ENCODE peak calls at places on chromosomes 2 and 18, in seven cellular contexts. A, G, U, Z, K, F and S are unnamed samples.

GRCh38 chr18:8952796-8953760 is 149.4 kb upstream of the NDUFV2 start:
- DNase-seq in U (no peak), F (peak; percentile 96), G (no peak), K (no peak), A (peak; percentile 79), Z (peak; percentile 91), S (no peak)

GRCh38 chr2:97747716-97748115 is 34.3 kb downstream of the ZAP70 start:
- DNase-seq in F (no peak), K (no peak), U (no peak), G (no peak), A (no peak), Z (peak; percentile 35), S (no peak)

GRCh38 chr18:39620551-39621168 is 2055.1 kb upstream of the CELF4 start:
- DNase-seq in K (no peak), Z (no peak), A (no peak), U (no peak), F (no peak), G (no peak), S (no peak)

GRCh38 chr18:61360440-61361383 is 27.5 kb downstream of the CDH20 start:
- DNase-seq in K (no peak), A (no peak), Z (no peak), G (no peak), U (no peak), F (no peak), S (no peak)

GRCh38 chr2:176473177-176473576 is 203.9 kb downstream of the MTX2 start:
- DNase-seq in F (no peak), Z (no peak), G (no peak), U (no peak), A (no peak), K (no peak), S (no peak)

GRCh38 chr18:34971313-34971712 is 69.9 kb upstream of the MAPRE2 start:
- DNase-seq in A (no peak), G (no peak), U (no peak), Z (peak; percentile 3), F (peak; percentile 39), K (no peak), S (no peak)

GRCh38 chr2:241629762-241630435 is 7.1 kb downstream of the THAP4 start:
- DNase-seq in U (peak; percentile 41), K (no peak), G (no peak), Z (no peak), A (no peak), F (no peak), S (no peak)

GRCh38 chr2:154623819-154624218 is 74.7 kb upstream of the KCNJ3 start:
- DNase-seq in F (no peak), Z (no peak), A (no peak), K (no peak), U (peak; percentile 12), G (peak; percentile 45), S (no peak)

GRCh38 chr2:141555876-141556470 is 574.8 kb downstream of the LRP1B start:
- DNase-seq in G (no peak), U (no peak), A (no peak), F (no peak), Z (no peak), K (no peak), S (no peak)

GRCh38 chr18:75360206-75360605 is 67.3 kb downstream of the SMIM21 start:
- DNase-seq in K (no peak), Z (no peak), A (no peak), F (no peak), U (no peak), G (peak; percentile 19), S (no peak)

DNA sequence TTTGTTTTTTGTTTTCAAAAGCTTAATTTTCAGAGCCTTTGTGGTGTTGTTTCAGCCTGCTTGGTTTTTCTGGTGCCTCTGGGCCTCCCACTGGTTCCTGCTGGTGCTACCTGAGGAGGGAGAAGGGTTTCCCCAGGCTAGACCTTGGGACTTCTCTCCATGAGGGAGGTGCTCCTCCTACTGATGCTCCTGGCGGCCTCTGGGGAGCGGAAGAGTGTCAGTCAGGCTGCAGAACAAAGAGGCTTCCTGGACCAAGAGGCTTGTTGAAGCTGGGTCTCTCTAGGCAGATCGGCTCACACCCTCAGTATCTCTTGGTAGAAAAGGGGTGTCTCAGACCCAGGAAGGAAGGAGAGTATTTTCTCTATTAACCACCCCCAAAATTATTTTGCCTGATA is 32.2 kb downstream of the RFX8 start:
- DNase-seq in A (no peak), U (no peak), K (no peak), Z (no peak), F (peak; percentile 14), G (peak; percentile 45), S (no peak)
- TF ChIP-seq CTCF in A (no peak), U (no peak), K (no peak), Z (no peak), F (peak; percentile 10), G (no peak), S (no peak)

GRCh38 chr2:200305797-200306718 is at the start of gene SPATS2L:
- DNase-seq in G (peak; percentile 69), A (peak; percentile 74), K (peak; percentile 22), F (peak; percentile 69), Z (no peak), U (peak; percentile 63), S (no peak)
- TF ChIP-seq CTCF in G (no peak), A (no peak), K (no peak), F (peak; percentile 46), Z (no peak), U (no peak), S (no peak)

DNA sequence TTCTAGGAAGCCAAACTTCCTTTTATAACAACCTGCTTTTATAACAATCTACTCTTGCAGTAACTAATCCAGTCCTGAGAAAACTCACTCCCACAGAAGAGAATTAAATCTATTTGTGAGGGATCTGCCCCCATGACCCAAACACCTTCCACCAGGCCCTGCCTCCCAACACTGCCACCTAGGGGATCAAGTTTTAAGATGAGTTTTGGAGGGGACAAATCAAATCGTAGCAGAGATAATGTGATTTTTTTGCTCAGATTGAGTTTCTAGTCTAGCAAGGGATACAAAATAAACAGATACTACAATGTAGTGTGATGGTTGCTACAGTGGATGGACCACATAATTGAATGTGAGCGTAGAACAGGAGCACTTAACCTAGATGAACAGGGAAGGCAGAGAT is 52.2 kb downstream of the NCOA1 start:
- DNase-seq in A (no peak), U (peak; percentile 41), K (no peak), G (peak; percentile 28), F (no peak), Z (no peak), S (no peak)
- TF ChIP-seq CTCF in A (no peak), U (peak; percentile 40), K (no peak), G (peak; percentile 30), F (peak; percentile 55), Z (no peak), S (peak; percentile 39)

DNA sequence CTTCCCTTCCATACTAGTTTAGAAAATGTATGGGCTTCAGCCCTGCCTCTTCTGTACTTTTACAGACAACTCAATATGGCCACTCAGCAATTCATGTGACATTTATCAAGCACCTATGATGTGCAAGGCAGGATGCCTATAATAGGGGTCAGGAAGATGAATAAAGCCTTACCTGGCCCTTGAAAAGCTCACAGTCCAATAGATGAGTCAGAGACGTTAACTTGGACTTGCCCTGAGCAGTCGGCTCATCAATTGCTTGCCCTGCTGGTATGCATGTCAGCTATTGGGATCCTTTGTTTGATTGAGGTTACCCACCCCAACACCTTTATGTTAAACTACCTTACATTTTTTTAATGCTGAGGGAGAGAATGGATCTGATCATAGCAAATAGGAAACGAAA is 116.1 kb downstream of the DNER start:
- DNase-seq in G (no peak), Z (no peak), U (no peak), A (no peak), K (no peak), F (no peak), S (no peak)
- TF ChIP-seq CTCF in G (no peak), Z (no peak), U (no peak), A (no peak), K (no peak), F (no peak), S (no peak)

DNA sequence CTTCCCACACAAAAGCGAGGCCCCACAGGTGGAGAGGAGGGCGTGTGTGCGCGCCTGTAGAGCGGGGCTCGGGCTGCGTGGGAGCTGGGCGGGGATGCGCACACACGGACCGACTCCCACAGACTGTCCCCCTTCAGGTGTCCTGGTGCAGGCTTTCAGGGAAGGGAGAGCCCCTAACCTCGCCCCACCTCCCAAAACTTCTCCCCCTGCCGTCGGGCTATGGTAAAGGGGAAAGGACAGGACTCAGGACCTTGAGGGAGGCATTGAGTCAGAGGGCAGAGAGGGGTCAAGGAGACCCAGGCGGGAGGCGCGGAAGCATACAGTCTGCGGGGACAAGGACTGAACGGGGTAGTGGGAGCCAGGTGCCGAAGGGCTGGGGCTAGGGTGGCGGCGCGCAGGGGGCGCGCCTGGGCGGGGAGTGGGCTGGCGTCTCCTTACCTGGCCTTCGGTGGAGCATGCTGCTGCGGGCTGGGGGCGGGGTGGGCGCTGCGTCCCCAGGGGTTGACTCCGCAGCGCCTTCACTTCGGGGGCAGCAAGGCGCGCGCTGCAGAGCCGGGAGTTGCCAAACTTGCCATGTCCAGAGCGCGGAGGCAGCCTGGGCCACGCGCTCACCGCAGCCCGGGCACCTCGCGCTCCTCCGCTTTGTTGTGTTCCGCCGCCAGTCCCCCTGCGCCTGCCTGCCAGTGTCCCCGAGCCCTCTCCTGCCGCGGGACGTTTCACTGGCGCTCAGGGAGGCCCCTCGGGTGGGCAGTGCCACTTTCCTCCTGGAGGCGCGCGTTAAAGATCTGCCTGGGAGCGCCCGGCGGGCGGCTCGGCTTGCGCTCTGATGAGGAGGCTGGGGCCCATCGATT is 302.0 kb downstream of the NCKAP5 start:
- DNase-seq in F (no peak), U (no peak), K (no peak), Z (no peak), G (peak; percentile 76), A (no peak), S (no peak)
- TF ChIP-seq CTCF in F (peak; percentile 22), U (no peak), K (no peak), Z (peak; percentile 17), G (no peak), A (peak; percentile 21), S (no peak)

DNA sequence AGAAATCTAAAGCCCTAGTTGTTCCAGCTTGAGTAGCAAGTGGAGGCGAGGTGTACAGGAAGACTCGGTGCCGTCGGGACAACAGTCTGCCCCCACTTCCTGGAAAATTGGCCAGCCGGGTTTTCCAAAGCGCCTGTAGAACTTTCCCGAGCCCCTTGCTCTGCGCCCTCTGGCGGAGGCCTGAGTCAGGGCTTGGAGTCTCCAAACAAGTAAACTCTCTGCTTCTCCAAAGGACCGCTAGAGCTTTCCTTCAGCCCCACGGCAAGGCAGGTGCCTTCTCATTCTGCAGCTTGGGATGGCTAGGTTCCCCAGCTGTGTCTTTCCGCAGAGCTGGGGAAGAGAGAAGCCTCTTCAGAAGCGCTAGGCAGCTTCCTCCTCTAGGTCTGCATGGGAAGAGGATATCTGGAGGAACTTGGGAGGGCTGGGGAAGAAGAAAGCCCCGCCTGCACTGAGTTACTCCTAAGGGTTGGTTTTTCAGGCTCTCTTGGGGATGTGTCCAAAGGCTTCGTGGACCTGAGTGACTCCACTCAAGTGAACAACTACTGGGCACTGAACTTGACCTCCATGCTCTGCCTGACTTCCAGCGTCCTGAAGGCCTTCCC is 729 bp downstream of the SPR start:
- DNase-seq in U (peak; percentile 90), K (peak; percentile 46), Z (peak; percentile 59), A (peak; percentile 64), G (peak; percentile 97), F (peak; percentile 83), S (no peak)
- TF ChIP-seq CTCF in U (peak; percentile 97), K (peak; percentile 46), Z (peak; percentile 99), A (peak; percentile 100), G (peak; percentile 82), F (peak; percentile 93), S (peak; percentile 96)